ENCODE peak calls at places on chromosome 9, in four cellular contexts. S is IMR-90, F is GM13977, M is fibroblast of lung. Q is an unnamed sample.

GRCh38 chr9:113547501-113547900 is 84.0 kb downstream of the RGS3 start:
- DNase-seq in S (no peak), F (no peak), M (no peak), Q (no peak)

GRCh38 chr9:91946825-91947224 is 3.2 kb downstream of the ROR2 start:
- DNase-seq in S (peak; percentile 20), F (no peak), M (peak; percentile 47), Q (no peak)

GRCh38 chr9:17216011-17216410 is 81.2 kb downstream of the CNTLN start:
- DNase-seq in S (no peak), F (no peak), M (no peak), Q (peak; percentile 68)

GRCh38 chr9:130930132-130930803 is 8.8 kb downstream of the FIBCD1 start:
- DNase-seq in S (no peak), F (no peak), M (no peak), Q (no peak)

GRCh38 chr9:132163457-132163875 is 1.6 kb downstream of the NTNG2 start:
- DNase-seq in S (peak; percentile 14), F (no peak), M (peak; percentile 30), Q (no peak)

GRCh38 chr9:134617836-134618162 is 23.8 kb upstream of the COL5A1 start:
- DNase-seq in S (no peak), F (no peak), M (no peak), Q (no peak)

GRCh38 chr9:76766126-76766525 is 1.9 kb downstream of the PCA3 start:
- DNase-seq in S (no peak), F (no peak), M (no peak), Q (no peak)

GRCh38 chr9:130143974-130144373 is 28.2 kb upstream of the NCS1 start:
- DNase-seq in S (peak; percentile 42), F (no peak), M (peak; percentile 38), Q (no peak)

GRCh38 chr9:114434878-114435311 is 47.1 kb upstream of the AKNA start:
- DNase-seq in S (peak; percentile 37), F (peak; percentile 61), M (peak; percentile 45), Q (no peak)

GRCh38 chr9:133103183-133103986 is 17.7 kb downstream of the RALGDS start:
- DNase-seq in S (peak; percentile 19), F (peak; percentile 77), M (peak; percentile 32), Q (peak; percentile 25)

GRCh38 chr9:112754578-112754977 is 4.0 kb downstream of the SNX30 start:
- DNase-seq in S (peak; percentile 71), F (peak; percentile 35), M (peak; percentile 42), Q (peak; percentile 63)

GRCh38 chr9:72586388-72587160 is 65.2 kb downstream of the TMC1 start:
- DNase-seq in S (peak; percentile 90), F (no peak), M (peak; percentile 89), Q (peak; percentile 79)

GRCh38 chr9:109012876-109013677 is at the start of gene CTNNAL1:
- DNase-seq in S (peak; percentile 81), F (peak; percentile 96), M (peak; percentile 85), Q (peak; percentile 72)

GRCh38 chr9:128550770-128551651 is 1.4 kb upstream of the SPTAN1 start:
- DNase-seq in S (peak; percentile 24), F (no peak), M (no peak), Q (peak; percentile 23)

GRCh38 chr9:72363908-72364678 is 915 bp downstream of the ZFAND5 start:
- DNase-seq in S (peak; percentile 61), F (peak; percentile 90), M (peak; percentile 68), Q (no peak)

GRCh38 chr9:34450644-34451043 is 7.7 kb downstream of the FAM219A start:
- DNase-seq in S (no peak), F (no peak), M (no peak), Q (no peak)

GRCh38 chr9:78314953-78315870 is 18.3 kb downstream of the PSAT1 start:
- DNase-seq in S (peak; percentile 65), F (no peak), M (peak; percentile 33), Q (peak; percentile 47)

GRCh38 chr9:97773723-97774122 is 76.6 kb upstream of the XPA start:
- DNase-seq in S (peak; percentile 37), F (no peak), M (peak; percentile 16), Q (peak; percentile 51)

GRCh38 chr9:87592554-87593394 is 95.1 kb downstream of the DAPK1 start:
- DNase-seq in S (peak; percentile 69), F (no peak), M (peak; percentile 69), Q (peak; percentile 37)

GRCh38 chr9:123392802-123393201 is 36.8 kb downstream of the CRB2 start:
- DNase-seq in S (no peak), F (no peak), M (no peak), Q (no peak)

GRCh38 chr9:100579665-100580064 is 1.8 kb downstream of the CAVIN4 start:
- DNase-seq in S (peak; percentile 61), F (no peak), M (no peak), Q (peak; percentile 19)

GRCh38 chr9:99828054-99828416 is 6.3 kb downstream of the NR4A3 start:
- DNase-seq in S (no peak), F (no peak), M (no peak), Q (no peak)

GRCh38 chr9:69963728-69964127 is 79.9 kb upstream of the MAMDC2 start:
- DNase-seq in S (no peak), F (no peak), M (no peak), Q (no peak)

GRCh38 chr9:117494401-117495130 is 79.7 kb upstream of the ASTN2 start:
- DNase-seq in S (no peak), F (no peak), M (no peak), Q (no peak)

GRCh38 chr9:135228983-135229625 is 141.6 kb downstream of the OLFM1 start:
- DNase-seq in S (no peak), F (no peak), M (no peak), Q (no peak)

GRCh38 chr9:133848471-133848870 is 110.3 kb upstream of the SARDH start:
- DNase-seq in S (no peak), F (no peak), M (no peak), Q (no peak)

GRCh38 chr9:109417585-109418544 is 80.2 kb downstream of the PTPN3 start:
- DNase-seq in S (no peak), F (no peak), M (no peak), Q (no peak)

DNA sequence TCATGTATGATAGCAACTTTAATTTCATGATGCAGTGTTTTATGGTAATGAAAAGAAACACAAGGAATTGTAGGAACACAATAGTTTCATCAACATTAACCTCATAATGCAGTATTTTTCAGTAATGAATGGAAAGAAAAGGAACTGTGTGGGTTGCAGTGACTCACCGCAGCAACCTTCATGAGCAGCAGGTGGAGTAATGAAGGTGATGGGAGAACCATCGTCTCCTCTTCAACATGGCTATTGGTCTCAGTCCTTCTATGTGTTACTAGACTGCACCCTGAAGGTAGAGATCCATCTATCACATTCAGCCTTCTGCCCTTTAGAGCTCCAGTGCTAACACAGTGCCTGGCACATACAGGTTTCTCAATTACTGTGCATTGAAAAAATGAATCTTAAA is 58.0 kb downstream of the TMEM215 start:
- DNase-seq in S (no peak), F (no peak), M (no peak), Q (no peak)
- TF ChIP-seq CTCF in S (no peak), F (no peak), M (no peak), Q (no peak)

GRCh38 chr9:36721846-36722588 is 149.3 kb downstream of the MELK start:
- DNase-seq in S (no peak), F (no peak), M (no peak), Q (no peak)
- TF ChIP-seq CTCF in S (no peak), F (no peak), M (no peak), Q (no peak)

GRCh38 chr9:306907-307306 is 92.2 kb downstream of the DOCK8 start:
- DNase-seq in S (no peak), F (no peak), M (no peak), Q (no peak)
- TF ChIP-seq CTCF in S (no peak), F (peak; percentile 58), M (no peak), Q (no peak)

DNA sequence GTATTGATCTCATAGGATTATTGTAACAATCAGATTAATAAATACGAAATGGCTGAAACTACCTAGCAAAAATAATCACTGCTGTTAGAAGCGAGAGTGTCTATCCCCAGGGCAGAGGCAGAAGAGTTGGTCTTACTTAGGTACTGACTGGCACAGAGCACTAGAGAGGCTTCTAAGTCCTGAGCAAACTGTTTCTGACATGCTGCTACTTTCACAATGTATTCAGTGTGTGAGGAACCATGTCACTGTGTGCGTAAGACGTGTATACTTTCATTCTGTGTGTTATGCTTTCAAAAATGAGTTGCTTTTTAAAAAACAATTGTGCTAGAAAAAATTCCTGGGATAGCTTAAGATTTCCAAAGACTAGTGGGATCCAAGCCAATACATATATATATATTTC is 5.5 kb upstream of the KLHL9 start:
- DNase-seq in S (no peak), F (no peak), M (no peak), Q (no peak)
- TF ChIP-seq CTCF in S (no peak), F (no peak), M (no peak), Q (no peak)

DNA sequence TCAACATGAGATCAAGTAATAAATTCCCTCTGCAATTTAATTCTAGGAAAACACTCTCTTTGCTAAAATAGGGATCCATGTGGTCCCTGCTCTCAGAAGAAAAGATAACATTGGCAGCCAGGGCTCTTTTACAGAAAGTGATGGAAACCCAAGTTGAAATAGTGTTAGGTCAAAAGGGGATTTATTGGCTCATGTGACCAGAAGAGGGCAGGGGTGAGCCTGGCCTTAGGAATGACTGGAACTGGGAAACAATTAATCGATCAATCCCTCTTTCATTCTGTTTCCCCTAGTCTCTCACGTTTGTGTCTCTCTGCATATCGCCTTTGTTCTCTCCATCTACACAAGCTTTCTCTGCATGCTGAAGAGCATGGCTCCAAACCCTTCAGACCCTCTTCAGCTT is 58.3 kb upstream of the ALDH1B1 start:
- DNase-seq in S (no peak), F (no peak), M (no peak), Q (no peak)
- TF ChIP-seq CTCF in S (no peak), F (peak; percentile 36), M (peak; percentile 21), Q (peak; percentile 57)